ENCODE peak calls at places on chromosomes 1 and 21, in seven cellular contexts. J is PC-9, E is BE2C, D is prostate gland, A is thyroid gland, P is stomach, Z is fibroblast of lung. H is an unnamed sample.

GRCh38 chr1:180213401-180214177 is 16.5 kb upstream of the LHX4 start:
- DNase-seq in J (no peak), D (no peak), Z (peak; percentile 9), P (no peak), A (no peak), E (no peak), H (no peak)

GRCh38 chr1:222643937-222644648 is 26.2 kb downstream of the MIA3 start:
- DNase-seq in Z (peak; percentile 99), E (peak; percentile 97), P (peak; percentile 98), A (peak; percentile 97), D (peak; percentile 95), J (peak; percentile 97), H (peak; percentile 97)

GRCh38 chr1:31479801-31480200 is 66.8 kb downstream of the SERINC2 start:
- DNase-seq in D (no peak), J (no peak), P (no peak), E (no peak), A (no peak), Z (peak; percentile 55), H (no peak)

GRCh38 chr1:115373305-115373704 is 35.3 kb upstream of the NGF start:
- DNase-seq in E (no peak), A (no peak), Z (peak; percentile 94), P (no peak), J (peak; percentile 79), D (no peak), H (no peak)

GRCh38 chr1:29674625-29675326 is 438.5 kb downstream of the PTPRU start:
- DNase-seq in J (no peak), P (peak; percentile 21), D (no peak), A (no peak), E (no peak), Z (no peak), H (no peak)

GRCh38 chr21:46199436-46200373 is 15.4 kb upstream of the SPATC1L start:
- DNase-seq in Z (no peak), A (no peak), J (no peak), D (no peak), P (no peak), E (no peak), H (no peak)

GRCh38 chr1:25744140-25744581 is 55.8 kb upstream of the SELENON start:
- DNase-seq in P (peak; percentile 69), E (peak; percentile 68), Z (peak; percentile 34), J (no peak), A (peak; percentile 91), D (peak; percentile 73), H (peak; percentile 49)

GRCh38 chr1:32619701-32620485 is 30.5 kb downstream of the ZBTB8OS start:
- DNase-seq in Z (peak; percentile 11), D (no peak), E (no peak), P (no peak), J (no peak), A (no peak), H (no peak)

GRCh38 chr1:39129514-39129913 is 75.0 kb upstream of the MACF1 start:
- DNase-seq in D (peak; percentile 15), Z (peak; percentile 50), A (no peak), P (no peak), E (no peak), J (no peak), H (no peak)

GRCh38 chr1:8702121-8702520 is 115.3 kb downstream of the RERE start:
- DNase-seq in Z (no peak), J (peak; percentile 91), P (peak; percentile 68), E (peak; percentile 19), D (peak; percentile 85), A (peak; percentile 78), H (peak; percentile 72)

GRCh38 chr1:8382051-8382505 is 64.2 kb downstream of the SLC45A1 start:
- DNase-seq in E (no peak), P (no peak), J (no peak), A (peak; percentile 86), D (no peak), Z (peak; percentile 61), H (no peak)

GRCh38 chr1:17742590-17742989 is 12.5 kb upstream of the ACTL8 start:
- DNase-seq in A (peak; percentile 53), D (no peak), P (no peak), Z (peak; percentile 42), J (no peak), E (peak; percentile 30), H (no peak)

GRCh38 chr1:94056996-94057395 is 64.0 kb downstream of the ABCA4 start:
- DNase-seq in Z (no peak), E (no peak), D (no peak), A (peak; percentile 34), P (no peak), J (no peak), H (no peak)

GRCh38 chr1:234607091-234608025 is 2.6 kb downstream of the IRF2BP2 start:
- DNase-seq in P (peak; percentile 38), J (peak; percentile 50), Z (peak; percentile 43), D (no peak), E (peak; percentile 68), A (peak; percentile 45), H (peak; percentile 53)

GRCh38 chr1:40844887-40845878 is 17.0 kb downstream of the CITED4 start:
- DNase-seq in A (no peak), P (no peak), D (no peak), Z (no peak), E (no peak), J (no peak), H (no peak)

GRCh38 chr1:30787266-30787665 is 29.7 kb upstream of the LAPTM5 start:
- DNase-seq in J (no peak), A (no peak), Z (no peak), E (no peak), D (no peak), P (no peak), H (no peak)

GRCh38 chr1:85992756-85993155 is 163.8 kb downstream of the COL24A1 start:
- DNase-seq in D (no peak), Z (peak; percentile 67), A (no peak), P (no peak), J (no peak), E (no peak), H (no peak)

GRCh38 chr1:9852410-9853301 is 28.9 kb upstream of the CLSTN1 start:
- DNase-seq in A (no peak), Z (peak; percentile 74), J (no peak), D (no peak), P (no peak), E (peak; percentile 30), H (no peak)

DNA sequence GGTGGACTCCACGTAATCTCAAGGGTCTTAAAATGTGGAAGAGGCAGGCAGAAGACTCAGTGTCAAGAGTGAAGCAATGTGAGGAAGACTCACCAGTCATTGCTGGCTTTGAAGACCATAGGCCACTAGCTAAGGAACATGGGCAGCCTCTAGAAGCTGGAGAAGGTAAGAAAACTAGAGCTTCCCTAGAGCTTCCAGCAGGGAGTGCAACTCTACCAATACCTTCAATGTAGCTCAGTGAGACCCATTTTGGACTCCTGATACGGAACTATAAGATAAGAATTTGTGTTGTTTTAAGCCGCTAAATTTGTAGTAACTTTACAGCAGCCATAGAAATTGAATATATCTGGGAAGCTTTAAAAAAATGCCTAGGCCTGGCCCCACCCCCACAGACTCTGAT is 18.9 kb downstream of the METTL13 start:
- DNase-seq in J (no peak), Z (no peak), E (no peak), A (no peak), D (no peak), P (no peak), H (no peak)
- TF ChIP-seq CTCF in J (no peak), Z (no peak), E (no peak), A (no peak), D (no peak), P (no peak), H (no peak)

DNA sequence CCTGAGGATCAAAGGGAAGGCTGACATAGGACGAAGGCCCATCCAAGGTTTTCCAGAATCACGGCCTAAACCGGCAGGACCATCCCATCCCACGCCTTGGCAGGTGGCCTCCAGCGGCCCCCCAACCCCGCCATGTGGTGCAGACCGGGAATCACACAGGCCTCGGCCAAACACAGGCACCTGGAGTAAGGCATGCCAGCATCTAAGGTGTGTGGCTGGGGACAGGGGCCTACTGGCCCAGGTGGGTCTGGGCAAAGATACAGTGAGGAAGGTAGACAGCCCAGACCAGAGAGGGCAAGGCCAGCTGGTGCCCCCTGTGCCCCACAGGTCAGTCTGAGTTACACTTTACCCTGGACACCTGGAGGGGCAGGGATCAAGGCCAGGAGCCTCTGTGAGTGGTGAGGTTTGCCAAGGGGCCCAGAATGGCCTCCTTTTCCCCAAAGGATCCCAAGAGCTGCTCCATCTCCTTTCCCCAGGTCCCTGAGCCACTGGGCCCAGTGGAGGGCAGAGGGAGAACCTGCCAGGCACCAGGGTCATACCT is 12.7 kb upstream of the TAS1R2 start:
- DNase-seq in J (no peak), P (no peak), D (no peak), E (no peak), Z (no peak), A (no peak), H (no peak)
- H3K36me3 ChIP-seq in J (no peaks in the 10 kb centered on the region), P (peaks cover 6% of the 10 kb centered on the region), D (no peaks in the 10 kb centered on the region), E (no peaks in the 10 kb centered on the region), Z (no peaks in the 10 kb centered on the region), A (no peaks in the 10 kb centered on the region), H (no peaks in the 10 kb centered on the region)

DNA sequence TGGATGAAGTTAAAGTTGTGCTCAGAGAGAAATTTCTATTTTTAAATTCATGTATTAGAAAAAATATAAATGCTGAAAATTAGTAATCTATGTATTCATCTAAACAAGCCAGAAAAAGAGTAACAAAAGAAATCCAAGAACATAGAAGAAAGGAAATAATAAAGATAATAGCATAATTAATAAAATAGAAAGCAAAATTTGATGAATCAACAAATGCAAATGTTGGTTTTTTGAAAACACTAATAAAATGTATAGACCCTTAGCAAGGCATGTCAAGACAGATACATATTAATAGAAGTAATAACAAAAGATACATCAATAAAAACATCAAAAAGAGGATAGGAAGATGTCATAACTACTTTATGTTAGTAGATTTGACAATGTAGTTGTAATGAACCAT is 18.0 kb downstream of the F13B start:
- DNase-seq in D (no peak), Z (no peak), J (no peak), A (no peak), E (no peak), P (no peak), H (no peak)
- TF ChIP-seq CTCF in D (no peak), Z (no peak), J (no peak), A (no peak), E (no peak), P (no peak), H (no peak)

DNA sequence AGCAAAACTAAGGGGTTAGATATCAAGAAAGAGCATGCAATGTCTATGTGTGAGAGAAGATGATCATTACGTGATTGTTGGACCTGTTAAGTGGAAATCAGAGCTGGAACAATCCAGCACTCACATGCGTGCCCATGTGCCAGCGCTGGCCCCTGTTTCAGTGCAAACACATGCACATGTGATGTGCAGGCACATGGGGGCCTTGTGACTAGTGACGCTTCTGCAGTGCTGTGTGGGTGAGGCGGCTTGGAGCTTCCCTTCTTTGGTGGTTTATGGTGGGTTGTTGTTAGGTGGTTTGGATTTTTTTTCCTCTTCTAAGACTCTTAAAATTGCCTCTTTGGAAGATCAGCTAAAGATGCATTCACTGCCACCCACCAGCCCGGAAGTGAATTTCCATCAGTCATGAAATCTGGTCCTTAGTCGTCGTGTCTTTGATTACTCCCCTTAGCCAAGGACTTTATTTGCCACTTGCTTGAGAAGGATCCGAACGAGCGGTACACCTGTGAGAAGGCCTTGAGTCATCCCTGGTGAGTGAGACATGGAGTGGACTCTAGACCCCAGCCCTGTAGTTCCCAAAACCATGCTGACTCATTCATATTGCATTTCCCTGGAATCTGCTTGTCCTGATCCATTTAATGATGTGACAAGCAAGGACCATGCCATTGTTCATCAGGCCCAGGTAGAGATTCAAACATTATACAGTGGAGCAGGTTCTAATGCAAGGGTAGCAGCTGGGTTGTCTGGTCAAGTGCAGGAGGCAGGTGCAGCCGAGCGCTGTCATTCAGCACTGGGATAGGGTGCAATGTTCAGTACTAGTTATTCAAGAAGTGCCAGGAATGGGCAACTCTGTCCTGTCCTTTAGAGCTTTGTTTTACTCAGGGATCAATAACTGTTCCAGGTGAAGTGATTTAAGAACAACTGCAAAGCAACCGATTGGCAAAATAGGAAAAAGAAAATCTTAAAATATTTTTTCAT is 26.2 kb downstream of the CAMK1G start:
- DNase-seq in Z (no peak), E (no peak), D (no peak), P (no peak), J (no peak), A (no peak), H (no peak)
- H3K36me3 ChIP-seq in Z (no peaks in the 10 kb centered on the region), E (no peaks in the 10 kb centered on the region), D (no peaks in the 10 kb centered on the region), P (peaks cover 12% of the 10 kb centered on the region), J (no peaks in the 10 kb centered on the region), A (no peaks in the 10 kb centered on the region), H (no peaks in the 10 kb centered on the region)